ENCODE peak calls at places on chromosomes 7 and 10, in five cellular contexts. L is suprapubic skin, S is AG04450, I is brain microvascular endothelial cell, Z is astrocyte of the spinal cord. B is an unnamed sample.

GRCh38 chr10:92014620-92015019 is 91.0 kb downstream of the BTAF1 start:
- DNase-seq in L (no peak), S (no peak), I (no peak), Z (no peak), B (no peak)

GRCh38 chr7:27641576-27642230 is 21.0 kb downstream of the HIBADH start:
- DNase-seq in L (no peak), S (no peak), I (peak), Z (peak), B (no peak)

GRCh38 chr10:79374312-79375191 is 27.3 kb downstream of the PPIF start:
- DNase-seq in L (peak), S (peak), I (peak), Z (peak), B (no peak)

GRCh38 chr10:7184660-7185366 is 226.0 kb downstream of the SFMBT2 start:
- DNase-seq in L (no peak), S (no peak), I (no peak), Z (no peak), B (no peak)

GRCh38 chr7:86964973-86965726 is 94.3 kb downstream of the ELAPOR2 start:
- DNase-seq in L (no peak), S (no peak), I (no peak), Z (no peak), B (no peak)

GRCh38 chr10:79102056-79102874 is 33.5 kb downstream of the ZMIZ1 start:
- DNase-seq in L (no peak), S (no peak), I (no peak), Z (peak), B (no peak)

GRCh38 chr10:116536810-116537209 is 8.9 kb upstream of the PNLIP start:
- DNase-seq in L (no peak), S (no peak), I (no peak), Z (no peak), B (no peak)

GRCh38 chr7:13062596-13062995 is 375.2 kb downstream of the ARL4A start:
- DNase-seq in L (no peak), S (no peak), I (no peak), Z (no peak), B (no peak)

GRCh38 chr7:90720970-90721768 is 125.0 kb downstream of the CDK14 start:
- DNase-seq in L (no peak), S (no peak), I (peak), Z (peak), B (peak)

GRCh38 chr7:36667007-36667406 is 57.3 kb downstream of the AOAH start:
- DNase-seq in L (no peak), S (no peak), I (no peak), Z (no peak), B (peak)

GRCh38 chr10:13528138-13528874 is 508 bp downstream of the BEND7 start:
- DNase-seq in L (no peak), S (no peak), I (no peak), Z (no peak), B (no peak)

GRCh38 chr10:84743483-84743882 is 415.1 kb downstream of the CCSER2 start:
- DNase-seq in L (no peak), S (no peak), I (peak), Z (no peak), B (no peak)

GRCh38 chr7:17427924-17428323 is 129.5 kb downstream of the AHR start:
- DNase-seq in L (no peak), S (no peak), I (no peak), Z (no peak), B (no peak)

GRCh38 chr10:14035506-14035905 is 295.2 kb downstream of the FRMD4A start:
- DNase-seq in L (no peak), S (no peak), I (no peak), Z (no peak), B (no peak)

GRCh38 chr7:134120405-134120804 is 6.7 kb upstream of the LRGUK start:
- DNase-seq in L (no peak), S (no peak), I (no peak), Z (no peak), B (no peak)

GRCh38 chr10:115980470-115980869 is 292.5 kb downstream of the GFRA1 start:
- DNase-seq in L (no peak), S (no peak), I (peak), Z (no peak), B (no peak)

GRCh38 chr7:99102809-99103690 is 40.9 kb downstream of the SMURF1 start:
- DNase-seq in L (no peak), S (peak), I (peak), Z (peak), B (no peak)

GRCh38 chr7:32298403-32299132 is 191.6 kb downstream of the LSM5 start:
- DNase-seq in L (no peak), S (no peak), I (no peak), Z (no peak), B (no peak)

GRCh38 chr10:129759214-129760002 is 204.7 kb downstream of the EBF3 start:
- DNase-seq in L (peak), S (no peak), I (no peak), Z (no peak), B (no peak)

GRCh38 chr10:75021851-75022250 is 89.6 kb upstream of the SAMD8 start:
- DNase-seq in L (no peak), S (no peak), I (no peak), Z (no peak), B (no peak)

DNA sequence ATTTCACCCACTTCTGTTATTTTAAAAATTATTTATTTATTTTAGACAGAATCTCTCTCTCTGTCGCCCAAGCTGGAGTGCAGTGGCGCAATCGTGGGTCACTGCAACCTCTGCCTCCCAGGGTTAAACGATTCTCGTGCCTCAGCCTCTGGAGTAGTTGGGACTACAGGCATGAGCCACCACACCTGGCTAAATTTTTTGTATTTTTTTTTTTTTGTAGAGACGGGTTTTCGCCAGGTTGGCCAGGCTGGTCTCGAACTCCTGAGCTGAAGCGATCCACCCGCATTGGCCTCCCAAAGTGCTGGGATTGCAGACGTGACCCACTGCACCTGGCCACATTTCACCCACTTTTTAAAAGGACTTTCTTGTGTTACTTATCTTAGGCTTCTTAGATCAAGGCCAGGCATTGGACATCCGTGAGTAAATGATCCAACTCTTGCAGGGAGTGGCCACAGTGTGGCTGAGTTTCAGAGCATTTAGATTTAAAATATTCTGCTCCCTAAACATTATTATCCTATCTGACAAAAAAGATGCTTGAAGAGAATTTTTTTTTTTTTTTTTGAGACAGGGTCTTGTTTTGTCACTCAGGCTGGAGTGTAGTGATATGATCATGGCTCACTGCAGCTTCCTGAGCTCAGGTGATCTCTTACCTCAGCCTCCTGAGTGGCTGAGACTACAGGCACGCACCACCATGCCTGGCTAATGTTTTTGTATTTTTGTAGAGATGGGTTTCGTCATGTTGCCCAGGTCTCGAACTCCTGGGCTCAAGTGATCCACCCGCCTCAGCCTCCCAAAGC is 14.4 kb downstream of the SNX10 start:
- DNase-seq in L (no peak), S (no peak), I (no peak), Z (no peak), B (no peak)
- TF ChIP-seq CTCF in L (no peak), S (no peak), I (no peak), Z (no peak), B (no peak)

GRCh38 chr10:122325235-122325634 is 49.3 kb upstream of the PLEKHA1 start:
- DNase-seq in L (peak), S (no peak), I (no peak), Z (no peak), B (no peak)
- H3K4me3 ChIP-seq in L (no peak), S (no peak), I (no peak), Z (no peak), B (no peak)

DNA sequence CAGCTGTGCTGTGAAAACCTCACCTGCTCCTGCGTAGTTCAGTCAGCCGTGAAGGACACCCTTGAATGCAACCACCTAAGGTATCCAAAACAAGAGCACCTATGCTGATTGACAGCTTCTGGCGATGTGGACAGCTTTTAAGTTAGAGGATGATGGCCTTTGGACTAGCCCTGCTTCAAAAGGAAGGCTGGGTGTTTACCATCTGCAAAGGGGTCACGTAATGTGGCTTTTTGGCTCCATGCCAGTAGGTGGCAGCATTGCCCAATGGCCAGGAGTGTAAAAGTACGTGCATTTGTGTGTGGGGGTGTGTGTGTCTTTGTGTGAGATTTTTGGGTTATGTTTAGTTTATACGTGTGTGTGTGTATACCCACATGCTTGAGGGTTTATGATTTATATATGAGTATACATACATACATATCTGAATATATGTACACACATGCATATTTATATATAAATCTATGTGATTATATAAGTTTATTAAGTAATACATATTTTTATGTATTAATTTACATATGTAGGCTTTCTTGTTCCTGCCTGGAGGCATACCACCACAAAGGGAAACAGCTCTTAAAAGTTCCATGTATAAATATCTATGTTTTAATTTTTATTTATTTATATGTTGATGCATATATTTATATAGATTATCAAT is 236.3 kb upstream of the ANKRD30A start:
- DNase-seq in L (no peak), S (no peak), I (peak), Z (no peak), B (no peak)
- TF ChIP-seq CTCF in L (no peak), S (no peak), I (peak), Z (peak), B (peak)

GRCh38 chr10:124678566-124679240 is 65.5 kb downstream of the FAM53B start:
- DNase-seq in L (no peak), S (no peak), I (no peak), Z (no peak), B (no peak)
- H3K4me3 ChIP-seq in L (no peak), S (no peak), I (no peak), Z (no peak), B (no peak)

DNA sequence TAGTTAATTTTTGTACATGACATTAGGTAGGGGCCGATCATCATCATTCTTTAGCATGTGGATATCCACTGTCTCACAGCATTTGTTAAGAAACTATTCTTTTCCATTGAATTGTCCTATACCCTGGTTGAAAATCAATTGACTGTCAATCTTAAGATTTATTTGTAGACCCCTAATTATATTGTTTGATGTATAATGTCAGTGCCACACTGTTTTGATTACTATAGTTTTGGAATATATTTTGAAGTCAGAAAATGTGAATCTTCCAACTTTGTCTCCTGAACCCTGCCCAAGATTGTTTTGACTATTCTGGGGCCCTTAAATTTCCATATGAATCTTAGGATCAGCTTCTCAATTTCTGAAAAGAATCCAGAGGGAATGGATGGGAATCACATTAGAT is 6.6 kb upstream of the LMTK2 start:
- DNase-seq in L (no peak), S (no peak), I (no peak), Z (no peak), B (no peak)
- TF ChIP-seq CTCF in L (no peak), S (no peak), I (no peak), Z (no peak), B (no peak)

DNA sequence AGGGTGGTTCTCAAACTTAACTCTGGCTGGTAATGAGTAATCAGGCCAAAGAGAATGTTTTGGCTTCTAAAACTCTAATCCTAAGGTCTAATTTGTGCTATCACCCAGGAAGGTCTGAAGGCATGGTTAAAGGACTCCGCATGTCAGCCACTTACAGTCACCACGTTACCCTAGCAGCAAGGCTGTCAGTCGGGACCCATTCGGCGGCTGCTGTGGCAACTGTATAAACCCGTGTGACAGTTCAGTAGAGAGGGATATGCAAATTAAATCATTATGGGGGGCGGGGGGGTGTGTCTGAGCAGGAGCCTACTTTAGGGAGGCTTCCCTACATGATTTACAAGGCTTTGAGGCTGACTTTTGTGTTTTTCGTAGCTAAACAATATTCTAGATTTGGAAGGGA is 284.5 kb downstream of the USP6NL start:
- DNase-seq in L (no peak), S (no peak), I (no peak), Z (no peak), B (no peak)
- H3K4me3 ChIP-seq in L (no peak), S (no peak), I (no peak), Z (no peak), B (no peak)

DNA sequence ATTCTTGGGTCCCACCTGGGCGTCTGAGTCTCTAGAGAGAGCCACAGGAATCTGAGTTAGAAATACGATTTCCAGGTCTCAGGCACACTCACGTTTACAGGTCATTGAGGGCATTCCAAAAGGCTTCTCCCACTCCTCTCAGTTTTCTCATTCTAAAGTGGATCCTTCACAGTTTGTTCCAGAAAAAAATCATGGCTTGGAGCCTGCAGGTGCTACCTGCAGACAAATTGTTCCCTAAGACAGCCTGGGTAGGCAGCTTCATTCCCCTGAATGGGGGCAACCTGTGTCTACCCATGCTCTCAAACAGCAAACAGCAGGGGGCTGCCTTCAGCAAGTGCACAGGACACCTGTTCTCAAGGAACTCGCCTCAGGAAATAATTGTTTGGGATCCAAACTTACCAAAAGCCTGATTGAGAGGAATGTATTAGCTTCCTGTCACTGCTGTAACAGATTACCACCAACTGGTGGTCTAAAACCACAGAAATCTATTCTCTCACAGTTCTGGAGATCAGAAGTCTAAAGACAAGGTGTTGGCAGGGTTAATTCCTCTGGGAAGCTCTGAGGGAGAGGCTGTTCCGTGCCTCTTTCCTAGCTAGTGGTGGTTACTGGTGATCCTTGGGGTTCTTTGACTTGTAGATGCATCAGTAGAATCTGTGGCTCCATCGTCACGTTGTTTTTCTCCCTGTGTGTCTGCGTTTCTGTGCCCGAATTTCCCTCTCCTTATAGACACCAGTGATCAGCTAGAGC is 117.2 kb downstream of the RAB11FIP2 start:
- DNase-seq in L (no peak), S (no peak), I (no peak), Z (no peak), B (no peak)
- TF ChIP-seq CTCF in L (no peak), S (no peak), I (no peak), Z (no peak), B (no peak)